ENCODE peak calls at places on chromosomes 5 and 9, in six cellular contexts. S is AG04450; D is mucosa of descending colon; C is IMR-90; B is A549; L is CD8-positive, alpha-beta memory T cell. U is an unnamed sample.

GRCh38 chr9:29390859-29391258 is 1817.6 kb upstream of the C9orf72 start:
- DNase-seq in S (no peak), D (no peak), C (no peak), B (no peak), L (no peak), U (no peak)

GRCh38 chr9:121770415-121771273 is 119.2 kb downstream of the DAB2IP start:
- DNase-seq in S (peak; percentile 18), D (peak; percentile 11), C (peak; percentile 84), B (no peak), L (peak; percentile 36), U (no peak)

GRCh38 chr9:89791754-89792153 is 186.9 kb downstream of the GADD45G start:
- DNase-seq in S (no peak), D (no peak), C (no peak), B (no peak), L (no peak), U (no peak)

GRCh38 chr9:16145196-16145950 is 592.5 kb downstream of the CCDC171 start:
- DNase-seq in S (no peak), D (no peak), C (peak; percentile 50), B (no peak), L (no peak), U (peak; percentile 55)

GRCh38 chr5:177536386-177536785 is 18.0 kb downstream of the FAM193B start:
- DNase-seq in S (no peak), D (no peak), C (no peak), B (no peak), L (no peak), U (no peak)

GRCh38 chr5:148443998-148444397 is 60.2 kb downstream of the FBXO38 start:
- DNase-seq in S (peak; percentile 49), D (no peak), C (peak; percentile 78), B (peak; percentile 69), L (no peak), U (peak; percentile 46)

GRCh38 chr5:6340100-6340499 is 38.2 kb downstream of the MED10 start:
- DNase-seq in S (no peak), D (no peak), C (no peak), B (no peak), L (no peak), U (no peak)

GRCh38 chr5:170552486-170553122 is 48.8 kb downstream of the KCNIP1 start:
- DNase-seq in S (peak; percentile 82), D (peak; percentile 61), C (peak; percentile 88), B (no peak), L (no peak), U (no peak)

GRCh38 chr5:168879929-168880328 is 300.8 kb upstream of the PANK3 start:
- DNase-seq in S (no peak), D (no peak), C (no peak), B (peak; percentile 23), L (no peak), U (no peak)

GRCh38 chr5:40121236-40121635 is 558.5 kb upstream of the PTGER4 start:
- DNase-seq in S (no peak), D (no peak), C (no peak), B (no peak), L (no peak), U (no peak)

GRCh38 chr5:40124367-40124766 is 555.3 kb upstream of the PTGER4 start:
- DNase-seq in S (no peak), D (no peak), C (no peak), B (peak; percentile 16), L (no peak), U (no peak)
- H3K9me3 ChIP-seq in S (peaks cover 13% of the 10 kb centered on the region), D (peaks cover 32% of the 10 kb centered on the region), C (peaks cover 11% of the 10 kb centered on the region), B (peaks cover 16% of the 10 kb centered on the region), L (no peaks in the 10 kb centered on the region), U (no peaks in the 10 kb centered on the region)

DNA sequence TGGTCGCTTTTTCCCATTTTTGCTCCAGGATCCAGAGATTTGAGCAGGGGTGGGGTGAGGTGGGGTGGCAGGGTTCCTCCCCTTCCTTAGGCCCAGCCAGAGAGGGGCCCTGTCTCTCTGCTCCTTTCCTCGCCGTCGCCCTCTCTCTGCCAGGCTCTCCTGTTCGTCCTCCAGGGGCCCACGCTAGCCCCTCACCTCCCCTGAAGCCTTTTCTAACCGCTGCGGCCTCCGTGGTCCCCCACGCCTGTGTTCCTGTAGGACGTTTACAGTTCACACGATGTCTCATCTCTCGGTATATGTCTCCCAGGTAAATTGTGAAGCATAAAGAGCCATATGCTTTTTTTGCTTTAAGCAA is 49.9 kb upstream of the ZNF366 start:
- DNase-seq in S (no peak), D (no peak), C (no peak), B (no peak), L (no peak), U (no peak)
- H3K4me3 ChIP-seq in S (no peak overlapping the region), D (no peak overlapping the region), C (no peak overlapping the region), B (peak overlapping the region; percentile 39), L (no peak overlapping the region), U (no peak overlapping the region)

GRCh38 chr5:29550523-29550922 is 1643.0 kb upstream of the CDH6 start:
- DNase-seq in S (no peak), D (no peak), C (no peak), B (no peak), L (no peak), U (no peak)
- H3K9me3 ChIP-seq in S (peaks cover 14% of the 10 kb centered on the region), D (peaks cover 20% of the 10 kb centered on the region), C (peaks cover 5% of the 10 kb centered on the region), B (peaks cover 3% of the 10 kb centered on the region), L (no peaks in the 10 kb centered on the region), U (peaks cover 14% of the 10 kb centered on the region)

DNA sequence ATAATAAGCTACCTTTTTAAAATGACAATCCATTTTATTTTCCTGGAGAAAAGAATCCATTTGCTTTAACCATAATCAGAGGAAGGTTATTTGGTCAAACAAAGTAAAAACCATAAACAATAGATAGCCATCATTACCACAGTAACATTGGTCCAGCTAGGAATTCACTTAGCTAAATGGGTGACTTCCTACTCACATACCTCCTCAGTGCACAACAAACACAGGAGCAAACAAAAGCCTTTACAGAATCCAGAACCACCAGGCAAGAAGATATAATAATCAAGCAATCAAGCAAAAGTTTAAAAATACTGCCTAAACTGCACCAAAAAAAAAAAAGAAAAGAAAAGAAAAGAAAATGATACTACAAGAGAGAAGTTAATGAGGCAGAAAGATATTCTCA is 949 bp upstream of the IFNK start:
- DNase-seq in S (no peak), D (no peak), C (no peak), B (no peak), L (no peak), U (no peak)
- H3K4me3 ChIP-seq in S (no peak overlapping the region), D (no peak overlapping the region), C (no peak overlapping the region), B (no peak overlapping the region), L (no peak overlapping the region), U (no peak overlapping the region)

GRCh38 chr5:178941361-178941760 is 363 bp downstream of the ZNF454 start:
- DNase-seq in S (no peak), D (peak; percentile 33), C (no peak), B (no peak), L (no peak), U (no peak)
- H3K9me3 ChIP-seq in S (peaks cover 85% of the 10 kb centered on the region), D (peaks cover 71% of the 10 kb centered on the region), C (peaks cover 67% of the 10 kb centered on the region), B (peaks cover 44% of the 10 kb centered on the region), L (peaks cover 21% of the 10 kb centered on the region), U (peaks cover 66% of the 10 kb centered on the region)

GRCh38 chr9:109652971-109653370 is 127.0 kb upstream of the PALM2AKAP2 start:
- DNase-seq in S (no peak), D (no peak), C (peak; percentile 16), B (peak; percentile 36), L (no peak), U (peak; percentile 44)
- H3K4me3 ChIP-seq in S (no peak overlapping the region), D (no peak overlapping the region), C (no peak overlapping the region), B (no peak overlapping the region), L (no peak overlapping the region), U (no peak overlapping the region)

GRCh38 chr5:161685461-161685860 is at the start of gene GABRA6:
- DNase-seq in S (no peak), D (no peak), C (no peak), B (no peak), L (no peak), U (no peak)
- H3K9me3 ChIP-seq in S (peaks cover 3% of the 10 kb centered on the region), D (no peaks in the 10 kb centered on the region), C (peaks cover 7% of the 10 kb centered on the region), B (no peaks in the 10 kb centered on the region), L (no peaks in the 10 kb centered on the region), U (no peaks in the 10 kb centered on the region)